ENCODE peak calls at places on chromosome 1, in six cellular contexts. Z is MM.1S, E is left ventricle myocardium inferior, C is OCI-LY7, T is pancreas, Y is fibroblast of lung. P is an unnamed sample.

GRCh38 chr1:183945432-183946308 is 91.9 kb downstream of the COLGALT2 start:
- DNase-seq in C (no peak), E (no peak), T (no peak), Z (no peak), Y (peak), P (no peak)

GRCh38 chr1:200938955-200939354 is 44.3 kb downstream of the INAVA start:
- DNase-seq in T (no peak), C (no peak), E (no peak), Z (no peak), Y (no peak), P (no peak)

GRCh38 chr1:145719230-145720079 is at the start of gene CD160:
- DNase-seq in E (no peak), Y (no peak), Z (no peak), C (no peak), T (no peak), P (no peak)

GRCh38 chr1:31585736-31586365 is 9.5 kb downstream of the TINAGL1 start:
- DNase-seq in Y (no peak), E (no peak), Z (no peak), C (no peak), T (no peak), P (no peak)

GRCh38 chr1:16141573-16142336 is 14.1 kb downstream of the EPHA2 start:
- DNase-seq in E (no peak), Y (no peak), T (no peak), Z (no peak), C (no peak), P (no peak)

GRCh38 chr1:221169447-221169889 is 290.2 kb downstream of the HLX start:
- DNase-seq in Z (no peak), Y (no peak), C (no peak), E (no peak), T (no peak), P (peak)

GRCh38 chr1:178875936-178876335 is 5.1 kb upstream of the ANGPTL1 start:
- DNase-seq in T (no peak), Y (no peak), E (no peak), C (no peak), Z (no peak), P (no peak)

GRCh38 chr1:231139659-231140650 is 21.9 kb upstream of the TRIM67 start:
- DNase-seq in Z (no peak), E (no peak), T (no peak), C (no peak), Y (peak), P (no peak)

GRCh38 chr1:44501022-44501910 is 96.2 kb downstream of the RNF220 start:
- DNase-seq in T (no peak), C (no peak), Y (no peak), E (no peak), Z (no peak), P (no peak)

GRCh38 chr1:63917571-63918394 is 144.0 kb downstream of the ROR1 start:
- DNase-seq in C (peak), T (no peak), Z (peak), Y (no peak), E (no peak), P (peak)

GRCh38 chr1:101136739-101137138 is 100.1 kb upstream of the S1PR1 start:
- DNase-seq in T (no peak), Z (peak), E (no peak), C (peak), Y (peak), P (no peak)

GRCh38 chr1:174074757-174075156 is 52.6 kb upstream of the RC3H1 start:
- DNase-seq in T (no peak), C (peak), E (no peak), Z (peak), Y (peak), P (no peak)

GRCh38 chr1:41361028-41361494 is at the start of gene FOXO6:
- DNase-seq in E (peak), C (peak), Z (peak), Y (peak), T (peak), P (peak)
- TF ChIP-seq CTCF in E (peak), C (peak), Z (peak), Y (no peak), T (peak), P (peak)

DNA sequence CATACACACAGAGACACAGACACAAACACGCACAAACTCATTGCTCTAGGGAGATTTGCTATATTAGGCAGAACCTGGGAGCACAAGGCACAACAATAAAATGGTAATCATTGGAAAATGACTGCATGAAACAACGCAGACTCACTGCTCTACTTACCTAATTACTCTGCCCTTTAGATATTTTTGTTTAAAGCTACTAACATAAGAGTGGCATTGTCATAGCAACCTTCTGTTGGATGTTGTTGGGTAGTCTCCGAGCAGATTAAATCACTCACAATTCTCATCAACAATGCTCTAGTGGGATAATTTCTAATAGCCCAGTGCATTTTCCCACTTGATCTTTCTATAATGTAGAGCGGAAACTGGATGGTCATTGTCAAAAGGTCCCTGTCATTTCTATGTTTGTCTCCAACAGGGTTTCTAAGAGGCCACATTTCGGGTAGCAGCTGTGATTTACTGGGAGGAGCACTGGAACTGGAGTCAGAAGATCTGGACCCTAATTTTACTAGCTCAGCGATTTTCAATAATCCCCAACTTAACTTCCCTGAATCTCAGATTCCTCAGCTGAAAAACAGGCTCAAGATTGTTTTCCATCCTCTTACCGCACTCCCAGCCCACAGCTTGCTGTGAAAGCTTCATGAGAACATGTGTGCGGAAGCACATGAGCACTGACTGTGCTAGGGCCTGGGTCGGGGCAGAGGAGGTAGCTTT is 20.0 kb upstream of the RGS4 start:
- DNase-seq in Z (no peak), T (no peak), C (no peak), Y (no peak), E (no peak), P (no peak)
- H3K27ac ChIP-seq in Z (no peak), T (no peak), C (no peak), Y (no peak), E (no peak), P (no peak)

GRCh38 chr1:218281285-218281684 is 3.8 kb upstream of the RRP15 start:
- DNase-seq in Y (no peak), E (no peak), Z (peak), C (peak), T (no peak), P (no peak)
- TF ChIP-seq CTCF in Y (peak), E (no peak), Z (peak), C (peak), T (no peak), P (no peak)

GRCh38 chr1:226676381-226676780 is 62.7 kb downstream of the ITPKB start:
- DNase-seq in Z (no peak), E (no peak), C (peak), Y (no peak), T (no peak), P (no peak)
- H3K27ac ChIP-seq in Z (no peak), E (peak), C (peak), Y (peak), T (no peak), P (no peak)

GRCh38 chr1:9827558-9828185 is 3.9 kb upstream of the CLSTN1 start:
- DNase-seq in E (no peak), T (no peak), Y (peak), C (no peak), Z (no peak), P (no peak)
- TF ChIP-seq CTCF in E (peak), T (no peak), Y (peak), C (no peak), Z (peak), P (peak)

GRCh38 chr1:67029472-67029871 is 24.5 kb downstream of the SLC35D1 start:
- DNase-seq in C (no peak), T (no peak), E (no peak), Y (no peak), Z (no peak), P (no peak)

GRCh38 chr1:67031121-67031520 is 22.8 kb downstream of the SLC35D1 start:
- DNase-seq in E (no peak), Z (no peak), C (no peak), Y (no peak), T (no peak), P (no peak)

GRCh38 chr1:67031848-67032247 is 22.1 kb downstream of the SLC35D1 start:
- DNase-seq in E (no peak), Z (no peak), T (no peak), Y (no peak), C (no peak), P (no peak)
- H3K27ac ChIP-seq in E (peak), Z (no peak), T (no peak), Y (no peak), C (no peak), P (no peak)